ENCODE peak calls at places on chromosomes 11 and 22, in ten cellular contexts. G is fibroblast of mammary gland, M is body of pancreas, O is lung, U is fibroblast of pulmonary artery, V is glutamatergic neuron, I is fibroblast of lung, W is PC-9, X is epithelial cell of esophagus, H is foreskin fibroblast. S is an unnamed sample.
A peak's percentile ranks its signal among the peaks of the same experiment; 100 is the strongest.

GRCh38 chr22:32444068-32444467 is 20.2 kb downstream of the BPIFC start:
- DNase-seq in G (peak; percentile 2), M (no peak), O (no peak), U (peak; percentile 4), V (no peak), I (no peak), W (peak; percentile 25), X (peak; percentile 66), H (no peak), S (peak; percentile 49)

GRCh38 chr22:41286639-41287091 is 678 bp upstream of the RANGAP1 start:
- DNase-seq in G (peak; percentile 25), M (peak; percentile 56), O (peak; percentile 41), U (peak; percentile 45), V (no peak), I (peak; percentile 26), W (no peak), X (no peak), H (no peak), S (no peak)

GRCh38 chr11:104618949-104619348 is 279.3 kb downstream of the CASP12 start:
- DNase-seq in G (no peak), M (no peak), O (no peak), U (no peak), V (no peak), I (no peak), W (no peak), X (no peak), H (no peak), S (no peak)

GRCh38 chr11:60946601-60947265 is 5.2 kb downstream of the SLC15A3 start:
- DNase-seq in G (no peak), M (no peak), O (no peak), U (no peak), V (no peak), I (no peak), W (no peak), X (no peak), H (no peak), S (no peak)

GRCh38 chr11:114081641-114082414 is 22.3 kb downstream of the ZBTB16 start:
- DNase-seq in G (peak; percentile 89), M (no peak), O (no peak), U (peak; percentile 90), V (no peak), I (peak; percentile 71), W (no peak), X (no peak), H (peak; percentile 59), S (no peak)

GRCh38 chr22:30159561-30160353 is 79.5 kb downstream of the HORMAD2 start:
- DNase-seq in G (peak; percentile 72), M (no peak), O (no peak), U (peak; percentile 83), V (no peak), I (peak; percentile 82), W (peak; percentile 37), X (peak; percentile 82), H (peak; percentile 58), S (no peak)

GRCh38 chr11:77107950-77108349 is 5.3 kb downstream of the OMP start:
- DNase-seq in G (peak; percentile 96), M (peak; percentile 76), O (peak; percentile 58), U (peak; percentile 91), V (no peak), I (peak; percentile 94), W (peak; percentile 76), X (peak; percentile 34), H (peak; percentile 93), S (no peak)

GRCh38 chr11:111603633-111604130 is 1.4 kb downstream of the SIK2 start:
- DNase-seq in G (peak; percentile 33), M (no peak), O (no peak), U (peak; percentile 22), V (no peak), I (no peak), W (no peak), X (peak; percentile 5), H (no peak), S (no peak)

GRCh38 chr11:58905716-58906547 is 33.4 kb upstream of the GLYATL1 start:
- DNase-seq in G (peak; percentile 91), M (peak; percentile 50), O (no peak), U (peak; percentile 91), V (peak; percentile 75), I (peak; percentile 94), W (no peak), X (peak; percentile 82), H (peak; percentile 87), S (no peak)

GRCh38 chr11:34492806-34493414 is 20.7 kb downstream of the ELF5 start:
- DNase-seq in G (peak; percentile 66), M (peak; percentile 72), O (peak; percentile 74), U (peak; percentile 71), V (peak; percentile 61), I (peak; percentile 48), W (peak; percentile 62), X (peak; percentile 76), H (peak; percentile 38), S (peak; percentile 66)

GRCh38 chr11:117378966-117379865 is 51.6 kb downstream of the CEP164 start:
- DNase-seq in G (no peak), M (no peak), O (no peak), U (no peak), V (no peak), I (no peak), W (no peak), X (peak; percentile 15), H (no peak), S (no peak)

GRCh38 chr11:61414547-61414946 is 15.2 kb downstream of the CPSF7 start:
- DNase-seq in G (no peak), M (no peak), O (no peak), U (no peak), V (no peak), I (no peak), W (no peak), X (no peak), H (no peak), S (no peak)

GRCh38 chr22:24977370-24978230 is 25.1 kb downstream of the KIAA1671 start:
- DNase-seq in G (no peak), M (no peak), O (no peak), U (peak; percentile 40), V (no peak), I (no peak), W (no peak), X (peak; percentile 70), H (no peak), S (no peak)

GRCh38 chr11:25927391-25927790 is 404.5 kb upstream of the ANO3 start:
- DNase-seq in G (no peak), M (no peak), O (no peak), U (peak; percentile 6), V (no peak), I (no peak), W (no peak), X (no peak), H (no peak), S (no peak)

GRCh38 chr22:23281406-23282088 is 101.2 kb downstream of the BCR start:
- DNase-seq in G (peak; percentile 63), M (peak; percentile 86), O (peak; percentile 86), U (peak; percentile 80), V (peak; percentile 93), I (peak; percentile 68), W (peak; percentile 79), X (peak; percentile 88), H (no peak), S (peak; percentile 94)

GRCh38 chr22:23282986-23283385 is 102.7 kb downstream of the BCR start:
- DNase-seq in G (no peak), M (no peak), O (no peak), U (no peak), V (no peak), I (no peak), W (no peak), X (no peak), H (no peak), S (no peak)

GRCh38 chr22:23282516-23282915 is 102.2 kb downstream of the BCR start:
- DNase-seq in G (no peak), M (no peak), O (no peak), U (no peak), V (no peak), I (no peak), W (no peak), X (no peak), H (no peak), S (no peak)

GRCh38 chr22:23281053-23281405 is 100.7 kb downstream of the BCR start:
- DNase-seq in G (no peak), M (no peak), O (no peak), U (no peak), V (no peak), I (no peak), W (no peak), X (no peak), H (no peak), S (no peak)

GRCh38 chr22:23282089-23282501 is 101.8 kb downstream of the BCR start:
- DNase-seq in G (peak; percentile 59), M (peak; percentile 50), O (peak; percentile 89), U (peak; percentile 70), V (no peak), I (peak; percentile 91), W (peak; percentile 90), X (peak; percentile 99), H (peak; percentile 57), S (no peak)
- TF ChIP-seq CTCF in G (no peak), M (no peak), O (no peak), U (no peak), V (peak; percentile 70), I (peak; percentile 2), W (peak; percentile 65), X (no peak), H (no peak), S (no peak)

DNA sequence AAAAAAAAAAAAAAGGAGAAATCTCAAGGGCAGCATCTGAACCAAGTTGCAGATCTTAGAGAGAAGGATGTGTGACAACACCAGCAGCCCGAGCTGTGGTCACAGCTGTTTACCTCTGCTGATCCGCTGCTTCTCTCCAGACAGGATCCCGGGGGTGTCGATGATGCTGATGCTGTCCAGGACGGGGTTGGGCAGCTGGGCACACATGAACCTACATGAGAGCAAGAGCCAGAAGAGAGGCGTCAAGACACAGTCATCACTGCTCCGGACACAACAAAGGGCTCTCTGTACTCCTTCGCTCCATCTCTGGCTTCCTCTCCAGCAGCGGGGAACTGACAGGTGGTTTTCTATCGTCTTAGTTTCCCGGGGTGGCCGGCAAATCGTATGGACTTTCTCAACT is 4.1 kb downstream of the EHD1 start:
- DNase-seq in G (no peak), M (no peak), O (no peak), U (no peak), V (no peak), I (peak; percentile 82), W (no peak), X (no peak), H (no peak), S (no peak)
- TF ChIP-seq CTCF in G (no peak), M (no peak), O (no peak), U (no peak), V (no peak), I (no peak), W (no peak), X (no peak), H (no peak), S (no peak)

GRCh38 chr11:46868912-46869311 is 22.8 kb upstream of the CKAP5 start:
- DNase-seq in G (no peak), M (no peak), O (no peak), U (no peak), V (no peak), I (no peak), W (no peak), X (peak; percentile 20), H (no peak), S (no peak)
- TF ChIP-seq CTCF in G (no peak), M (no peak), O (no peak), U (no peak), V (no peak), I (no peak), W (no peak), X (no peak), H (no peak), S (no peak)

DNA sequence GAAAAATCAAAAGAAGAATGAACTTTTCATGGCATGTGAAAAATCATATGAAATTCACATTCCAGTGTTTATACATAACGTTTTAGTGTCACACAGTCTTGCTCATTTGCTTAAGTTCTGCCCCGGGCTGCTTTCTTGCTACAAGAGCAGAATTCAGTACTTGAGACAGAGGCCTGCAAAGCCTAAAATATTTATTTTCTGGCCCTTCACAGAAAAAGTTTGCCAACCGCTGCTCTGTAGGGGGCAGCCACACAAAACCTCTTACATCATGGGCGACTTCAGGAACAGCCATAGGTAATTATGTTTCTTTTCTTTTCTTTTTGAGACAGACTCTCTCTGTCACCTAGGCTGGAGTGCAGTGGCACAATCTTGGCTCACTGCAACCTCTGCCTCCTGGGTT is 1.0 kb upstream of the ATG2A start:
- DNase-seq in G (peak; percentile 56), M (no peak), O (no peak), U (peak; percentile 63), V (no peak), I (peak; percentile 59), W (no peak), X (peak; percentile 46), H (peak; percentile 50), S (no peak)
- TF ChIP-seq CTCF in G (peak; percentile 36), M (no peak), O (no peak), U (peak; percentile 39), V (no peak), I (peak; percentile 25), W (peak; percentile 41), X (peak; percentile 15), H (peak; percentile 27), S (peak; percentile 31)

S was measured in GM13976.